ENCODE peak calls at places on chromosomes 13 and 19, in four cellular contexts. R is foreskin fibroblast, Y is cardiac fibroblast, K is uterus. E is an unnamed sample.

GRCh38 chr13:113297370-113297871 is 382 bp downstream of the LAMP1 start:
- DNase-seq in R (no peak), Y (peak; percentile 37), K (no peak), E (no peak)

GRCh38 chr19:5345895-5346386 is 5.3 kb upstream of the PTPRS start:
- DNase-seq in R (no peak), Y (peak; percentile 75), K (no peak), E (peak; percentile 63)

GRCh38 chr13:111183959-111184684 is 69.0 kb downstream of the ARHGEF7 start:
- DNase-seq in R (no peak), Y (no peak), K (no peak), E (no peak)

GRCh38 chr13:100315522-100315921 is 226.6 kb downstream of the PCCA start:
- DNase-seq in R (no peak), Y (no peak), K (no peak), E (no peak)

GRCh38 chr13:27665333-27665732 is 43.6 kb downstream of the POLR1D start:
- DNase-seq in R (no peak), Y (no peak), K (no peak), E (no peak)

GRCh38 chr19:55647732-55648656 is at the start of gene CCDC106:
- DNase-seq in R (peak; percentile 75), Y (peak; percentile 60), K (peak; percentile 81), E (peak; percentile 43)

GRCh38 chr19:15154002-15154612 is 46.7 kb downstream of the NOTCH3 start:
- DNase-seq in R (no peak), Y (peak; percentile 72), K (no peak), E (no peak)

GRCh38 chr13:29525757-29526156 is 69.7 kb downstream of the SLC7A1 start:
- DNase-seq in R (no peak), Y (no peak), K (no peak), E (no peak)

GRCh38 chr19:33396701-33397535 is 23.4 kb downstream of the CEBPG start:
- DNase-seq in R (no peak), Y (peak; percentile 48), K (peak; percentile 14), E (no peak)

GRCh38 chr13:72255908-72256307 is 388.9 kb upstream of the DACH1 start:
- DNase-seq in R (no peak), Y (peak; percentile 30), K (no peak), E (peak; percentile 11)

GRCh38 chr13:30110301-30111070 is 196.9 kb downstream of the KATNAL1 start:
- DNase-seq in R (no peak), Y (no peak), K (peak; percentile 57), E (no peak)

GRCh38 chr19:28170066-28170465 is 1042.9 kb downstream of the UQCRFS1 start:
- DNase-seq in R (no peak), Y (no peak), K (no peak), E (no peak)

GRCh38 chr19:1389033-1389940 is 5.6 kb downstream of the NDUFS7 start:
- DNase-seq in R (no peak), Y (no peak), K (no peak), E (no peak)

GRCh38 chr13:112132619-112133018 is 65.7 kb downstream of the SOX1 start:
- DNase-seq in R (no peak), Y (no peak), K (no peak), E (no peak)

GRCh38 chr13:52968074-52968700 is 60.4 kb upstream of the OLFM4 start:
- DNase-seq in R (peak; percentile 7), Y (peak; percentile 72), K (peak; percentile 31), E (peak; percentile 4)

GRCh38 chr13:52974711-52975110 is 53.9 kb upstream of the OLFM4 start:
- DNase-seq in R (no peak), Y (no peak), K (no peak), E (no peak)

GRCh38 chr13:52969373-52969772 is 59.2 kb upstream of the OLFM4 start:
- DNase-seq in R (no peak), Y (no peak), K (no peak), E (no peak)
- H3K4me3 ChIP-seq in R (no peak overlapping the region), Y (no peak overlapping the region), K (no peak overlapping the region), E (no peak overlapping the region)

GRCh38 chr13:35309711-35310110 is 166.8 kb downstream of the MAB21L1 start:
- DNase-seq in R (no peak), Y (no peak), K (no peak), E (no peak)
- H3K4me3 ChIP-seq in R (no peak overlapping the region), Y (no peak overlapping the region), K (no peak overlapping the region), E (no peak overlapping the region)

GRCh38 chr19:12155324-12155723 is 1.2 kb downstream of the ZNF625 start:
- DNase-seq in R (no peak), Y (no peak), K (no peak), E (no peak)

GRCh38 chr19:12159773-12160414 is 3.0 kb upstream of the ZNF136 start:
- DNase-seq in R (no peak), Y (no peak), K (no peak), E (no peak)

DNA sequence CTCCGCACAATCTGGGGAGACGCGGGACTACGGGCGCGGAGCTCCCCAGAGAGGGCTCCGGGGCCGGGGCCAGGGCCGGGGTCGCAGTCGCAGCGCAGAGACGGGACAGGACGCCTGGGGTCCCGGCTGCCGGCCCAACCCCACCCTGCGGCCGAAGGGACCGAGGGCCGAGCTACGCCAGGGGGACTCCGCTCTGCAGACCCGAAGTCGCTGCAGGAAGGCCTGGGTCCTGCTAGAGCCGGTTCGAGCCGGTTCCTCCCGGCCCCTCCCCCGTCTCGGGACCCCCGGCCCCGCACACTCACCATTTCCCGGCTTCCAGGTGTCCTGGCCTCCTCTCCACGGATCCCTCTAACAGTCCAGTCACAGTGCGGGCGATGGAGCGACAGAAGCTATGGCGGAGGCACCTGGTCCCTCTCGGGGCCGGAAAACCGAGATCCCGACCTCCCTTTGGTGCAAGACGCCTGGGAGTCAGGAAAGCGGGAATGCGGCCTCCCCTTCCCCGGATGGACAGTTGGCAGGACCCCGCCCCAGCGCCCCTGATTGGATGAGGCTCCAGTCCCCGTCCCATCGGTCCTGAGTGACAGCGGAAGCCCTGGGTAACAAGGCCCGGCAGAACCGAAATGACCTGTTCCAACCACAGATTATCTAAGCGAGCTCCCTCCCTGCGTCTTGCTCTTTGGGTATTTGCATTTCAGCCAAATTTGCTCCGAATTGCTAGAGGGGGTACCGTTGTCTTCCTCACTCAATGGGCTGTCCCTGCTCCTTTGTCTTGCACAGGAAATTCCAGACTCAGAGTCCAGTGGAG is at the start of gene ZNF625:
- DNase-seq in R (peak; percentile 81), Y (peak; percentile 81), K (peak; percentile 82), E (peak; percentile 56)
- H3K4me3 ChIP-seq in R (peak within 1 kb of the TSS; percentile 83), Y (peak within 1 kb of the TSS; percentile 87), K (peak within 1 kb of the TSS; percentile 73), E (peak within 1 kb of the TSS; percentile 77)

DNA sequence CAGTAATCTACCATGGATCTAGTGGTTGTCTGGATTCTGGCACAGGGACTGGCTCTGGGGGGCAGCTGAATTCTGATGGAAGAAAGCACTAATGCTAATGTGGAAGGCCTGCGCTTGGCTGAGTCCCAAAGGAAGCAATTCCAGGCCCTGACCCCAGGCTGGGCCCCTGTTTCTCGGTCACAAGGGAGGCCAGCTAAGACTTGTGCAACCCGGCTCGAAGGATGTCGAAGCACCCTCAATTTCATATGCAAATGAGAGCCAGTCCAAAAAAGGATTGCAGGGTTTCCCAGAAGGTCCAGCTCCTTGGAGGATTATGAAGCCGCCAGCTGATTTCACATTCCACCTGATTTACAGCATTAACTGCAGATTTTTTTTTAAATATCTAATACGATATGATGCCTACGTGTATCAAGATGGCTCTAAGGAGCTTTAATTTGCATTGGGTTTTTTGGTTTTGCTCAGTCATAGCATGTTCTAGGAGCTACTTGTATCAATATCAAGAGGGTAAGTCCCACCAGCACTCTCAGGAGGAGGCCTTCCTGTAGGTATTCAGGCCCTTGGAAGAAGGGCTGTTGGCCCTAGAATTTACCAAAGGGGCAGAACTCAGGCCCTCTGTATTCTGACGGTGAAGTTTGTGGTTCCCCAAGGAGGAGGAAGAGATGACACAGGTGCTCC is 97.3 kb upstream of the IPO5 start:
- DNase-seq in R (peak; percentile 58), Y (peak; percentile 82), K (peak; percentile 70), E (peak; percentile 69)
- H3K4me3 ChIP-seq in R (no peak overlapping the region), Y (no peak overlapping the region), K (no peak overlapping the region), E (no peak overlapping the region)

DNA sequence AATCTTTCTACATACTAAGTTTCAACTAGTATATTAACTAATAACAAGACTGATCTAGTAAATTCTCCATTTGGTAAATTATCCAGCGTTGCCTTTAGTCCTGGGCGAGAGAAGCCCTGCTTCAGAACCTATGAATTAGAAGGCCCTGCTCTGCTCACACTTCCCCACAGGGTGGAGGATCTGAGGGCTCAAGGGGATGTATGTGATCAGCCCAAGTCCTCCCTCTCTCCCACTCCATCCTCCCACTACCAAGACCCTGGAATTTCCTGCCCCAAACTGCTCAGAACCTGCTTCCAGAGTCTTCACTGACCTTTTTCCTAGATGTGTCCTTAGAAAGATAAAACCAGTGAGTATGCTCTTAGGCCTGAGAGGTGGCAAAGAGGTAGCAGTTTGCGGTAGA is 91.6 kb downstream of the WDFY2 start:
- DNase-seq in R (no peak), Y (no peak), K (no peak), E (no peak)
- H3K4me3 ChIP-seq in R (no peak overlapping the region), Y (no peak overlapping the region), K (no peak overlapping the region), E (no peak overlapping the region)

GRCh38 chr19:45151821-45152503 is 8.8 kb downstream of the NKPD1 start:
- DNase-seq in R (no peak), Y (no peak), K (no peak), E (no peak)
- H3K4me3 ChIP-seq in R (no peak overlapping the region), Y (peak overlapping the region; percentile 28), K (no peak overlapping the region), E (peak overlapping the region; percentile 34)

E was measured in skeletal muscle cell.